ENCODE peak calls at places on chromosome 5, in four cellular contexts. Y, C, L and D are unnamed samples.

GRCh38 chr5:17065468-17065867 is 129.4 kb upstream of the MYO10 start:
- ATAC-seq in L (no peak), C (no peak), Y (no peak), D (no peak)

GRCh38 chr5:135492319-135492626 is 40.1 kb upstream of the TIFAB start:
- ATAC-seq in C (no peak), Y (no peak), L (no peak), D (no peak)

GRCh38 chr5:178587793-178588611 is 2.2 kb downstream of the COL23A1 start:
- ATAC-seq in C (no peak), L (no peak), Y (no peak), D (no peak)

GRCh38 chr5:10839118-10839517 is 78.1 kb upstream of the DAP start:
- ATAC-seq in C (no peak), L (no peak), Y (no peak), D (no peak)

GRCh38 chr5:61332891-61333350 is 863 bp downstream of the ZSWIM6 start:
- ATAC-seq in Y (peak), L (no peak), C (no peak), D (no peak)

GRCh38 chr5:126516133-126516532 is 78.9 kb downstream of the ALDH7A1 start:
- ATAC-seq in L (no peak), C (no peak), Y (no peak), D (no peak)

GRCh38 chr5:24444439-24444838 is 200.3 kb downstream of the CDH10 start:
- ATAC-seq in C (no peak), L (no peak), Y (no peak), D (no peak)

GRCh38 chr5:144002866-144003265 is 167.6 kb downstream of the YIPF5 start:
- ATAC-seq in Y (no peak), L (no peak), C (no peak), D (no peak)

GRCh38 chr5:128974567-128974966 is 9.3 kb downstream of the SLC27A6 start:
- ATAC-seq in C (no peak), Y (no peak), L (no peak), D (no peak)

GRCh38 chr5:168943999-168944398 is 356.9 kb downstream of the SLIT3 start:
- ATAC-seq in Y (no peak), L (no peak), C (no peak), D (no peak)

GRCh38 chr5:167736992-167737391 is 554.5 kb upstream of the WWC1 start:
- ATAC-seq in L (no peak), C (no peak), Y (no peak), D (no peak)

GRCh38 chr5:56155992-56156584 is 77.0 kb downstream of the ANKRD55 start:
- ATAC-seq in Y (peak), L (peak), C (peak), D (peak)

GRCh38 chr5:56822961-56823360 is 7.6 kb downstream of the MAP3K1 start:
- ATAC-seq in C (no peak), Y (peak), L (no peak), D (no peak)

GRCh38 chr5:154403776-154404387 is 41.9 kb upstream of the SAP30L start:
- ATAC-seq in Y (no peak), L (no peak), C (no peak), D (no peak)

GRCh38 chr5:39363217-39363616 is 1.1 kb downstream of the C9 start:
- ATAC-seq in Y (no peak), C (no peak), L (no peak), D (no peak)

GRCh38 chr5:72525816-72526215 is 18.6 kb upstream of the ZNF366 start:
- ATAC-seq in Y (peak), C (no peak), L (no peak), D (peak)

GRCh38 chr5:96260009-96260408 is 173.0 kb downstream of the PCSK1 start:
- ATAC-seq in Y (no peak), C (no peak), L (no peak), D (no peak)

GRCh38 chr5:74286734-74287705 is 353.5 kb downstream of the ENC1 start:
- ATAC-seq in Y (no peak), C (no peak), L (no peak), D (no peak)

GRCh38 chr5:143350790-143351603 is 52.5 kb downstream of the NR3C1 start:
- ATAC-seq in C (peak), L (no peak), Y (peak), D (no peak)

GRCh38 chr5:150180241-150181027 is 9.4 kb upstream of the SLC6A7 start:
- ATAC-seq in L (no peak), Y (peak), C (no peak), D (peak)

GRCh38 chr5:162939962-162940361 is 497.4 kb upstream of the CCNG1 start:
- ATAC-seq in C (no peak), L (no peak), Y (no peak), D (no peak)

GRCh38 chr5:159543326-159543725 is 213.0 kb upstream of the IL12B start:
- ATAC-seq in L (no peak), C (no peak), Y (no peak), D (no peak)

GRCh38 chr5:88145603-88146467 is 122.8 kb downstream of the TMEM161B start:
- ATAC-seq in L (no peak), C (no peak), Y (no peak), D (no peak)

GRCh38 chr5:59264641-59265245 is 628.8 kb downstream of the PDE4D start:
- ATAC-seq in L (no peak), C (no peak), Y (no peak), D (no peak)

GRCh38 chr5:31531543-31531887 is 378 bp downstream of the DROSHA start:
- ATAC-seq in C (peak), Y (peak), L (peak), D (peak)

GRCh38 chr5:150120617-150121447 is 34.5 kb upstream of the CSF1R start:
- ATAC-seq in Y (no peak), C (no peak), L (no peak), D (no peak)

GRCh38 chr5:149271195-149271716 is 403 bp upstream of the AFAP1L1 start:
- ATAC-seq in C (no peak), L (no peak), Y (no peak), D (peak)

GRCh38 chr5:172894767-172895166 is 60.7 kb downstream of the ERGIC1 start:
- ATAC-seq in Y (no peak), L (no peak), C (no peak), D (no peak)

GRCh38 chr5:172891716-172892421 is 57.8 kb downstream of the ERGIC1 start:
- ATAC-seq in L (no peak), C (no peak), Y (peak), D (peak)

GRCh38 chr5:172895549-172895948 is 61.5 kb downstream of the ERGIC1 start:
- ATAC-seq in C (no peak), L (no peak), Y (no peak), D (no peak)

GRCh38 chr5:172890659-172891058 is 56.6 kb downstream of the ERGIC1 start:
- ATAC-seq in C (no peak), Y (no peak), L (no peak), D (no peak)

GRCh38 chr5:172892713-172893112 is 58.7 kb downstream of the ERGIC1 start:
- ATAC-seq in L (no peak), Y (no peak), C (no peak), D (peak)
- TF ChIP-seq EP300 in L (no peak), Y (no peak), C (no peak), D (no peak)

DNA sequence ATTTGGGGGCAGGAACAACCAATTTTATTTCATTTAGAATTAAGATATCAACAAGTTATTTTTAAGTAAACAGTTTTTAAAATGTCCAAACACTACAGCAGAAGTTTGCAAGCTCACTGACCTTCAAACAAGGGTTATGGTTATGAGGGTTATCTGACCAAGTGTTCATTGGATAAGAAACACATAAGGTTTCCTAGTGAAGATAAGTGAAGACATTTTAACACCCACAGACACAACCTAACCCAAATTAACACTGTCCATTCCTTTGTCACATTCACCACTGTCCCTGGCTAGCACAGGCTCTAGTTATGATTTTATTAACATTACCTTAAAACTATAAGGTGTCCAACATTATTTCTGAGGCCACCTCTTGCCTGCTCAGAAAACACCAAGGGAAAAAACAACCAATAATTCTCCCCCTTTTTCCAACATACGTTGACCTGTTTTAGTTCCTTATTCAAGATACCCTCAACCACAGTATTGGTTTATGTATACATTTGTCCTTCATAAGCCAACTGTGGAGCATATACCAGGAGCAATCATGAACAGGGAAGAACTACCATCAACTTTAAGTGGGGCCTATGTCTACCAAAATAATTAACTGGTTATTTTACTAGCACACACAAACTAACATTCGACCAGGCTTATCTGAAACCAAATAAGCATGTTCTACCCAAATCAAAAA is 4.0 kb downstream of the ETF1 start:
- ATAC-seq in L (no peak), Y (no peak), C (no peak), D (no peak)
- TF ChIP-seq POLR2AphosphoS5 in L (peak), Y (no peak), C (peak), D (no peak)

GRCh38 chr5:66848749-66849641 is 252.8 kb downstream of the MAST4 start:
- ATAC-seq in C (no peak), Y (no peak), L (no peak), D (no peak)

GRCh38 chr5:66842540-66842939 is 246.3 kb downstream of the MAST4 start:
- ATAC-seq in L (no peak), C (no peak), Y (no peak), D (no peak)

GRCh38 chr5:66841264-66841663 is 245.1 kb downstream of the MAST4 start:
- ATAC-seq in C (no peak), L (no peak), Y (no peak), D (no peak)

GRCh38 chr5:66840527-66841013 is 244.4 kb downstream of the MAST4 start:
- ATAC-seq in L (no peak), Y (no peak), C (peak), D (no peak)

GRCh38 chr5:66843065-66843464 is 246.9 kb downstream of the MAST4 start:
- ATAC-seq in L (no peak), C (no peak), Y (no peak), D (no peak)
- TF ChIP-seq EP300 in L (no peak), C (no peak), Y (no peak), D (no peak)

DNA sequence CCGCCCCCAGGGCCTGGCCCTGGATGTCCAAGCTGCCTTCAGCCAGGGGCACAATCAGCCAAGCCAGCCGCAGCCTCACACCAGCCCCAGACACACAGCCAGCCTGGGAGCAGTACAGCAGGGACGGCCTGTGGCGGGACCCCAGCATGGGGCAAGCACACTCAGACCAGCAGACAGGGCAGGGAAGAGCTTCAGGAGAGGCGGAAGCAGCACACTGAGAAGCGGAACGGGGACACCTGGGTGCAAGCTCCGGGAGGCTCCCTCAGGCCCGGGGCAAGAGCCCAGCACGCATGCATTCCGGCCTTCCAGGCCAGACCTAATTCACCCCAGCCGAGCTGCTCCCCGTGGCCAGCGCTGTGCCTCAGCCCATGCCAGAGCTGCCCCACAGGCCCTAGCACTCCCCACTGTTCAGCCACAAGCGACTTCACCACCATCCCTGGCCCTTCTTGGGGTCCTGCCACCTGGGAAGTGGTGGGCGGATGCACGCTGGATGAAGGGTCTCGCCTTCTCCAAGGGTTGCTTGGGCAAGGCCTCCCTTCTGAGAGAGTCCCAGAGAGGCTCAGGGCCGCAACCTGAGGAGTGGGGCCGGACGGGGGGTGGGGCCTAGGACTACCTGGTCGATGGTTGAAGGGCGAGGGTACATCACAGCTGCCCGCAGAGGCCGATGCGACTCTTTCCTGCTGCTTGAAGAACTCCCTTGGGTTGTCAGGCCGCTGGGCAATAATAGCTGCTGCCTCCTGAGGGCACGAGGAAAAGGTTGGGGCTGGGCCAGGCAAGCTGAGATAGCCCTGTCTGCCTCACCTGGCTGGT is 13.4 kb downstream of the DBN1 start:
- ATAC-seq in Y (no peak), L (no peak), C (no peak), D (no peak)
- TF ChIP-seq POLR2AphosphoS5 in Y (no peak), L (no peak), C (no peak), D (no peak)